ENCODE peak calls at places on chromosome 4, in eight cellular contexts. One of them, this sample, is unnamed.

GRCh38 chr4:134089885-134090284 is 111.7 kb downstream of the PABPC4L start:
- DNase-seq in naive thymus-derived CD4-positive, alpha-beta T cell: no peak
- DNase-seq in dermis microvascular lymphatic vessel endothelial cell: no peak
- DNase-seq in T-helper 1 cell: no peak
- DNase-seq in GM20000: no peak
- DNase-seq in A549: peak
- DNase-seq in heart left ventricle: no peak
- DNase-seq in smooth muscle cell of the brain vasculature: no peak
- DNase-seq in this sample: no peak

GRCh38 chr4:184983660-184984356 is 34.5 kb upstream of the HELT start:
- DNase-seq in naive thymus-derived CD4-positive, alpha-beta T cell: peak
- DNase-seq in dermis microvascular lymphatic vessel endothelial cell: peak
- DNase-seq in T-helper 1 cell: peak
- DNase-seq in GM20000: peak
- DNase-seq in A549: peak
- DNase-seq in heart left ventricle: peak
- DNase-seq in smooth muscle cell of the brain vasculature: no peak
- DNase-seq in this sample: peak

GRCh38 chr4:95129708-95130343 is 372.1 kb downstream of the BMPR1B start:
- DNase-seq in naive thymus-derived CD4-positive, alpha-beta T cell: no peak
- DNase-seq in dermis microvascular lymphatic vessel endothelial cell: peak
- DNase-seq in T-helper 1 cell: no peak
- DNase-seq in GM20000: no peak
- DNase-seq in A549: peak
- DNase-seq in heart left ventricle: peak
- DNase-seq in smooth muscle cell of the brain vasculature: peak
- DNase-seq in this sample: no peak

GRCh38 chr4:78644744-78645330 is 93.3 kb downstream of the ANXA3 start:
- DNase-seq in naive thymus-derived CD4-positive, alpha-beta T cell: peak
- DNase-seq in dermis microvascular lymphatic vessel endothelial cell: peak
- DNase-seq in T-helper 1 cell: peak
- DNase-seq in GM20000: peak
- DNase-seq in A549: peak
- DNase-seq in heart left ventricle: peak
- DNase-seq in smooth muscle cell of the brain vasculature: no peak
- DNase-seq in this sample: no peak

GRCh38 chr4:151524610-151525009 is 115.6 kb downstream of the FHIP1A start:
- DNase-seq in naive thymus-derived CD4-positive, alpha-beta T cell: no peak
- DNase-seq in dermis microvascular lymphatic vessel endothelial cell: no peak
- DNase-seq in T-helper 1 cell: no peak
- DNase-seq in GM20000: no peak
- DNase-seq in A549: no peak
- DNase-seq in heart left ventricle: no peak
- DNase-seq in smooth muscle cell of the brain vasculature: no peak
- DNase-seq in this sample: no peak

GRCh38 chr4:167918077-167918476 is 174.3 kb upstream of the ANXA10 start:
- DNase-seq in naive thymus-derived CD4-positive, alpha-beta T cell: no peak
- DNase-seq in dermis microvascular lymphatic vessel endothelial cell: no peak
- DNase-seq in T-helper 1 cell: no peak
- DNase-seq in GM20000: no peak
- DNase-seq in A549: no peak
- DNase-seq in heart left ventricle: no peak
- DNase-seq in smooth muscle cell of the brain vasculature: no peak
- DNase-seq in this sample: no peak

GRCh38 chr4:94408549-94409374 is 43.0 kb upstream of the PDLIM5 start:
- DNase-seq in naive thymus-derived CD4-positive, alpha-beta T cell: no peak
- DNase-seq in dermis microvascular lymphatic vessel endothelial cell: no peak
- DNase-seq in T-helper 1 cell: no peak
- DNase-seq in GM20000: no peak
- DNase-seq in A549: no peak
- DNase-seq in heart left ventricle: no peak
- DNase-seq in smooth muscle cell of the brain vasculature: no peak
- DNase-seq in this sample: no peak

GRCh38 chr4:98945297-98945850 is 16.4 kb upstream of the EIF4E start:
- DNase-seq in naive thymus-derived CD4-positive, alpha-beta T cell: no peak
- DNase-seq in dermis microvascular lymphatic vessel endothelial cell: no peak
- DNase-seq in T-helper 1 cell: no peak
- DNase-seq in GM20000: no peak
- DNase-seq in A549: no peak
- DNase-seq in heart left ventricle: no peak
- DNase-seq in smooth muscle cell of the brain vasculature: no peak
- DNase-seq in this sample: no peak

GRCh38 chr4:6692806-6693205 is 872 bp upstream of the S100P start:
- DNase-seq in naive thymus-derived CD4-positive, alpha-beta T cell: no peak
- DNase-seq in dermis microvascular lymphatic vessel endothelial cell: no peak
- DNase-seq in T-helper 1 cell: no peak
- DNase-seq in GM20000: no peak
- DNase-seq in A549: no peak
- DNase-seq in heart left ventricle: no peak
- DNase-seq in smooth muscle cell of the brain vasculature: no peak
- DNase-seq in this sample: no peak

GRCh38 chr4:27381806-27382205 is 521.2 kb downstream of the STIM2 start:
- DNase-seq in naive thymus-derived CD4-positive, alpha-beta T cell: no peak
- DNase-seq in dermis microvascular lymphatic vessel endothelial cell: no peak
- DNase-seq in T-helper 1 cell: no peak
- DNase-seq in GM20000: no peak
- DNase-seq in A549: no peak
- DNase-seq in heart left ventricle: no peak
- DNase-seq in smooth muscle cell of the brain vasculature: no peak
- DNase-seq in this sample: no peak

GRCh38 chr4:89245459-89245858 is 62.1 kb downstream of the GPRIN3 start:
- DNase-seq in naive thymus-derived CD4-positive, alpha-beta T cell: no peak
- DNase-seq in dermis microvascular lymphatic vessel endothelial cell: no peak
- DNase-seq in T-helper 1 cell: no peak
- DNase-seq in GM20000: no peak
- DNase-seq in A549: no peak
- DNase-seq in heart left ventricle: no peak
- DNase-seq in smooth muscle cell of the brain vasculature: no peak
- DNase-seq in this sample: no peak

GRCh38 chr4:76611164-76611563 is 176.1 kb downstream of the SHROOM3 start:
- DNase-seq in naive thymus-derived CD4-positive, alpha-beta T cell: no peak
- DNase-seq in dermis microvascular lymphatic vessel endothelial cell: no peak
- DNase-seq in T-helper 1 cell: no peak
- DNase-seq in GM20000: no peak
- DNase-seq in A549: no peak
- DNase-seq in heart left ventricle: no peak
- DNase-seq in smooth muscle cell of the brain vasculature: no peak
- DNase-seq in this sample: no peak

GRCh38 chr4:189202182-189202868 is 738.3 kb upstream of the FRG1 start:
- DNase-seq in naive thymus-derived CD4-positive, alpha-beta T cell: peak
- DNase-seq in dermis microvascular lymphatic vessel endothelial cell: peak
- DNase-seq in T-helper 1 cell: no peak
- DNase-seq in GM20000: peak
- DNase-seq in A549: peak
- DNase-seq in heart left ventricle: peak
- DNase-seq in smooth muscle cell of the brain vasculature: peak
- DNase-seq in this sample: no peak

GRCh38 chr4:154478128-154478527 is 13.5 kb downstream of the DCHS2 start:
- DNase-seq in naive thymus-derived CD4-positive, alpha-beta T cell: no peak
- DNase-seq in dermis microvascular lymphatic vessel endothelial cell: no peak
- DNase-seq in T-helper 1 cell: no peak
- DNase-seq in GM20000: no peak
- DNase-seq in A549: no peak
- DNase-seq in heart left ventricle: no peak
- DNase-seq in smooth muscle cell of the brain vasculature: no peak
- DNase-seq in this sample: no peak

GRCh38 chr4:145098675-145099037 is 545 bp downstream of the ABCE1 start:
- DNase-seq in naive thymus-derived CD4-positive, alpha-beta T cell: no peak
- DNase-seq in dermis microvascular lymphatic vessel endothelial cell: peak
- DNase-seq in T-helper 1 cell: peak
- DNase-seq in GM20000: peak
- DNase-seq in A549: peak
- DNase-seq in heart left ventricle: peak
- DNase-seq in smooth muscle cell of the brain vasculature: peak
- DNase-seq in this sample: peak

GRCh38 chr4:153538408-153539057 is 72.4 kb downstream of the TMEM131L start:
- DNase-seq in naive thymus-derived CD4-positive, alpha-beta T cell: no peak
- DNase-seq in dermis microvascular lymphatic vessel endothelial cell: no peak
- DNase-seq in T-helper 1 cell: no peak
- DNase-seq in GM20000: no peak
- DNase-seq in A549: no peak
- DNase-seq in heart left ventricle: no peak
- DNase-seq in smooth muscle cell of the brain vasculature: no peak
- DNase-seq in this sample: no peak

GRCh38 chr4:78174931-78175330 is 117.8 kb downstream of the FRAS1 start:
- DNase-seq in naive thymus-derived CD4-positive, alpha-beta T cell: no peak
- DNase-seq in dermis microvascular lymphatic vessel endothelial cell: no peak
- DNase-seq in T-helper 1 cell: no peak
- DNase-seq in GM20000: no peak
- DNase-seq in A549: no peak
- DNase-seq in heart left ventricle: no peak
- DNase-seq in smooth muscle cell of the brain vasculature: no peak
- DNase-seq in this sample: no peak

GRCh38 chr4:86791126-86791525 is 58.1 kb downstream of the SLC10A6 start:
- DNase-seq in naive thymus-derived CD4-positive, alpha-beta T cell: no peak
- DNase-seq in dermis microvascular lymphatic vessel endothelial cell: peak
- DNase-seq in T-helper 1 cell: no peak
- DNase-seq in GM20000: no peak
- DNase-seq in A549: peak
- DNase-seq in heart left ventricle: no peak
- DNase-seq in smooth muscle cell of the brain vasculature: no peak
- DNase-seq in this sample: no peak

GRCh38 chr4:108637856-108638255 is 12.5 kb upstream of the OSTC start:
- DNase-seq in naive thymus-derived CD4-positive, alpha-beta T cell: no peak
- DNase-seq in dermis microvascular lymphatic vessel endothelial cell: peak
- DNase-seq in T-helper 1 cell: no peak
- DNase-seq in GM20000: no peak
- DNase-seq in A549: no peak
- DNase-seq in heart left ventricle: no peak
- DNase-seq in smooth muscle cell of the brain vasculature: no peak
- DNase-seq in this sample: no peak

GRCh38 chr4:56658410-56659003 is 22.6 kb downstream of the HOPX start:
- DNase-seq in naive thymus-derived CD4-positive, alpha-beta T cell: no peak
- DNase-seq in dermis microvascular lymphatic vessel endothelial cell: no peak
- DNase-seq in T-helper 1 cell: no peak
- DNase-seq in GM20000: no peak
- DNase-seq in A549: no peak
- DNase-seq in heart left ventricle: no peak
- DNase-seq in smooth muscle cell of the brain vasculature: no peak
- DNase-seq in this sample: no peak

GRCh38 chr4:1686440-1687036 is 2.4 kb upstream of the FAM53A start:
- DNase-seq in naive thymus-derived CD4-positive, alpha-beta T cell: no peak
- DNase-seq in dermis microvascular lymphatic vessel endothelial cell: no peak
- DNase-seq in T-helper 1 cell: no peak
- DNase-seq in GM20000: no peak
- DNase-seq in A549: no peak
- DNase-seq in heart left ventricle: no peak
- DNase-seq in smooth muscle cell of the brain vasculature: no peak
- DNase-seq in this sample: no peak

GRCh38 chr4:141246243-141246642 is 25.5 kb downstream of the ZNF330 start:
- DNase-seq in naive thymus-derived CD4-positive, alpha-beta T cell: no peak
- DNase-seq in dermis microvascular lymphatic vessel endothelial cell: no peak
- DNase-seq in T-helper 1 cell: no peak
- DNase-seq in GM20000: no peak
- DNase-seq in A549: no peak
- DNase-seq in heart left ventricle: no peak
- DNase-seq in smooth muscle cell of the brain vasculature: no peak
- DNase-seq in this sample: no peak

GRCh38 chr4:124712417-124713212 is at the start of gene ANKRD50:
- DNase-seq in naive thymus-derived CD4-positive, alpha-beta T cell: peak
- DNase-seq in dermis microvascular lymphatic vessel endothelial cell: peak
- DNase-seq in T-helper 1 cell: peak
- DNase-seq in GM20000: peak
- DNase-seq in A549: peak
- DNase-seq in heart left ventricle: peak
- DNase-seq in smooth muscle cell of the brain vasculature: peak
- DNase-seq in this sample: peak

GRCh38 chr4:150126201-150126879 is 48.1 kb downstream of the DCLK2 start:
- DNase-seq in naive thymus-derived CD4-positive, alpha-beta T cell: no peak
- DNase-seq in dermis microvascular lymphatic vessel endothelial cell: no peak
- DNase-seq in T-helper 1 cell: no peak
- DNase-seq in GM20000: peak
- DNase-seq in A549: no peak
- DNase-seq in heart left ventricle: peak
- DNase-seq in smooth muscle cell of the brain vasculature: no peak
- DNase-seq in this sample: no peak

GRCh38 chr4:182449186-182449880 is 206.1 kb downstream of the TENM3 start:
- DNase-seq in naive thymus-derived CD4-positive, alpha-beta T cell: no peak
- DNase-seq in dermis microvascular lymphatic vessel endothelial cell: no peak
- DNase-seq in T-helper 1 cell: no peak
- DNase-seq in GM20000: peak
- DNase-seq in A549: peak
- DNase-seq in heart left ventricle: no peak
- DNase-seq in smooth muscle cell of the brain vasculature: no peak
- DNase-seq in this sample: no peak

GRCh38 chr4:20028694-20029093 is 223.0 kb upstream of the SLIT2 start:
- DNase-seq in naive thymus-derived CD4-positive, alpha-beta T cell: no peak
- DNase-seq in dermis microvascular lymphatic vessel endothelial cell: peak
- DNase-seq in T-helper 1 cell: no peak
- DNase-seq in GM20000: no peak
- DNase-seq in A549: no peak
- DNase-seq in heart left ventricle: no peak
- DNase-seq in smooth muscle cell of the brain vasculature: no peak
- DNase-seq in this sample: no peak

GRCh38 chr4:26753187-26753586 is 107.5 kb upstream of the STIM2 start:
- DNase-seq in naive thymus-derived CD4-positive, alpha-beta T cell: no peak
- DNase-seq in dermis microvascular lymphatic vessel endothelial cell: no peak
- DNase-seq in T-helper 1 cell: no peak
- DNase-seq in GM20000: no peak
- DNase-seq in A549: no peak
- DNase-seq in heart left ventricle: no peak
- DNase-seq in smooth muscle cell of the brain vasculature: no peak
- DNase-seq in this sample: no peak